ENCODE peak calls at places on chromosomes 16 and 17, in eight cellular contexts. L, H, Q, D, Z, B, Y and G are unnamed samples.

GRCh38 chr16:88534731-88535141 is 35.5 kb upstream of the ZC3H18 start:
- DNase-seq in D (peak; percentile 65), B (no peak), L (peak; percentile 41), Q (no peak), Y (peak; percentile 38), Z (no peak), H (peak; percentile 39), G (peak; percentile 51)

GRCh38 chr17:31216053-31216751 is 80.8 kb downstream of the OMG start:
- DNase-seq in Y (peak; percentile 61), Q (peak; percentile 29), D (peak; percentile 31), Z (no peak), B (peak; percentile 92), H (no peak), L (peak; percentile 72), G (peak; percentile 89)

GRCh38 chr16:1871974-1872635 is at the start of gene MEIOB:
- DNase-seq in Q (no peak), B (peak; percentile 10), Z (peak; percentile 63), H (no peak), Y (no peak), L (no peak), D (no peak), G (no peak)

GRCh38 chr17:50259484-50260324 is 14.6 kb upstream of the TMEM92 start:
- DNase-seq in H (no peak), Z (no peak), Q (no peak), L (no peak), B (no peak), D (no peak), Y (peak; percentile 19), G (no peak)

GRCh38 chr16:2860826-2861567 is 3.0 kb upstream of the PRSS22 start:
- DNase-seq in L (no peak), D (no peak), H (no peak), Y (peak; percentile 20), Q (peak; percentile 2), B (no peak), Z (no peak), G (no peak)

GRCh38 chr16:17222756-17223411 is 247.9 kb downstream of the XYLT1 start:
- DNase-seq in B (no peak), Y (no peak), L (no peak), H (no peak), Q (no peak), D (no peak), Z (no peak), G (no peak)

GRCh38 chr17:5181509-5182305 is 10.0 kb downstream of the ZNF594 start:
- DNase-seq in Z (no peak), Y (no peak), B (no peak), D (no peak), H (no peak), Q (no peak), L (no peak), G (peak; percentile 52)

GRCh38 chr17:46978489-46979022 is 497 bp downstream of the RPRML start:
- DNase-seq in H (no peak), Z (no peak), B (peak; percentile 26), Y (no peak), D (no peak), L (peak; percentile 45), Q (no peak), G (no peak)

GRCh38 chr16:86294535-86294934 is 215.8 kb upstream of the FOXF1 start:
- DNase-seq in Y (no peak), Q (no peak), L (no peak), D (no peak), H (no peak), B (no peak), Z (peak; percentile 36), G (no peak)

GRCh38 chr16:87657621-87658192 is 55.4 kb downstream of the JPH3 start:
- DNase-seq in Z (no peak), L (peak; percentile 69), Y (peak; percentile 32), H (no peak), B (peak; percentile 21), Q (no peak), D (peak; percentile 27), G (peak; percentile 79)

GRCh38 chr17:78951967-78952551 is 26.9 kb upstream of the TIMP2 start:
- DNase-seq in D (no peak), B (no peak), H (no peak), Q (no peak), L (no peak), Y (no peak), Z (no peak), G (no peak)

GRCh38 chr16:19735074-19735867 is 17.2 kb downstream of the IQCK start:
- DNase-seq in Q (no peak), B (no peak), L (no peak), D (no peak), Y (no peak), Z (no peak), H (no peak), G (no peak)

GRCh38 chr17:82468692-82469091 is 10.2 kb downstream of the NARF start:
- DNase-seq in H (no peak), Z (no peak), Y (no peak), L (no peak), Q (no peak), B (no peak), D (no peak), G (no peak)

GRCh38 chr16:56611281-56611833 is 3.0 kb downstream of the MT2A start:
- DNase-seq in L (no peak), D (no peak), Y (peak; percentile 77), B (peak; percentile 55), Q (no peak), H (no peak), Z (peak; percentile 28), G (peak; percentile 45)

GRCh38 chr16:22685162-22685830 is 128.7 kb upstream of the HS3ST2 start:
- DNase-seq in B (no peak), Y (peak; percentile 65), L (no peak), D (no peak), Q (no peak), Z (peak; percentile 27), H (peak; percentile 67), G (no peak)

GRCh38 chr16:14562691-14563491 is 67.2 kb downstream of the PARN start:
- DNase-seq in L (no peak), Y (peak; percentile 47), Q (no peak), D (no peak), H (no peak), B (no peak), Z (peak; percentile 62), G (no peak)

GRCh38 chr17:69523252-69523861 is 108.9 kb downstream of the MAP2K6 start:
- DNase-seq in Y (peak; percentile 69), H (no peak), Z (peak; percentile 54), Q (peak; percentile 14), D (peak; percentile 56), L (peak; percentile 71), B (peak; percentile 60), G (peak; percentile 85)

GRCh38 chr16:46768809-46769208 is 20.7 kb upstream of the MYLK3 start:
- DNase-seq in Z (no peak), H (no peak), B (no peak), D (no peak), L (no peak), Y (peak; percentile 43), Q (no peak), G (no peak)